ENCODE peak calls at places on chromosome 4, in four cellular contexts. F is neural progenitor cell, Z is GM23248, P is GM23338. M is an unnamed sample.

GRCh38 chr4:25703731-25704388 is 48.2 kb downstream of the SLC34A2 start:
- DNase-seq in F (no peak), Z (peak; percentile 30), P (no peak), M (no peak)

GRCh38 chr4:59161249-59161648 is 2038.9 kb upstream of the ADGRL3 start:
- DNase-seq in F (no peak), Z (no peak), P (peak; percentile 9), M (no peak)

GRCh38 chr4:46389301-46389761 is 597 bp downstream of the GABRA2 start:
- DNase-seq in F (peak; percentile 68), Z (peak; percentile 6), P (peak; percentile 70), M (no peak)

GRCh38 chr4:136750898-136751297 is 781.4 kb downstream of the PCDH18 start:
- DNase-seq in F (no peak), Z (peak; percentile 11), P (no peak), M (peak; percentile 80)

GRCh38 chr4:73231518-73232487 is 26.8 kb downstream of the ANKRD17 start:
- DNase-seq in F (no peak), Z (no peak), P (no peak), M (no peak)

GRCh38 chr4:168380290-168380689 is 61.7 kb upstream of the DDX60 start:
- DNase-seq in F (no peak), Z (no peak), P (no peak), M (no peak)

GRCh38 chr4:125650557-125650956 is 335.8 kb downstream of the FAT4 start:
- DNase-seq in F (no peak), Z (no peak), P (no peak), M (no peak)

GRCh38 chr4:156693557-156693956 is 278.0 kb downstream of the PDGFC start:
- DNase-seq in F (no peak), Z (no peak), P (no peak), M (no peak)

GRCh38 chr4:103054030-103054429 is 22.5 kb downstream of the SLC9B2 start:
- DNase-seq in F (no peak), Z (no peak), P (no peak), M (no peak)

GRCh38 chr4:168803727-168804126 is 206.3 kb downstream of the CBR4 start:
- DNase-seq in F (peak; percentile 55), Z (peak; percentile 46), P (peak; percentile 77), M (peak; percentile 76)

GRCh38 chr4:152348670-152349069 is 187.2 kb downstream of the FBXW7 start:
- DNase-seq in F (peak; percentile 23), Z (peak; percentile 56), P (peak; percentile 41), M (no peak)

GRCh38 chr4:152342293-152342692 is 193.6 kb downstream of the FBXW7 start:
- DNase-seq in F (no peak), Z (peak; percentile 78), P (no peak), M (no peak)

GRCh38 chr4:152351080-152351479 is 184.8 kb downstream of the FBXW7 start:
- DNase-seq in F (no peak), Z (no peak), P (no peak), M (no peak)

GRCh38 chr4:152344001-152344400 is 191.9 kb downstream of the FBXW7 start:
- DNase-seq in F (no peak), Z (peak; percentile 49), P (no peak), M (no peak)

DNA sequence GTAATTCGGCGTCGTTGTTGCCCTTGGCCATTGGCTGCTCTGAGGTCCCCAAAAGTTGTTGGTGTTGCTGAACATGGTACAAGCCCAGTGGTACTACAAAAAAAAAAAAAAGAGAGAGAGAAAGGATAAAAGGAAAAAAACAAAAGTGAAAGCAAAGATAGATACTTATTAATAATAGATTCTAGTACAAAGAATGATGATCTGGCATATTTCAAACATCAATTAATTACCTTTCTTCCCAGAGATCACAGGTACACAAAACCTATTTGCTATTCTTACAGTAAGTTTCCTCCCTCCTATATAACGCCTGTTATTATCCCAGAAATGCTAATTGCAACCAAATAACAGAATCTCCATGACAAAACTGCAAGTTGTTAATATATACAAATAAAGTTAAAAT is 188.9 kb downstream of the FBXW7 start:
- DNase-seq in F (no peak), Z (no peak), P (no peak), M (no peak)
- H2AFZ ChIP-seq in F (no peak overlapping the region), Z (no peak overlapping the region), P (no peak overlapping the region), M (no peak overlapping the region)

GRCh38 chr4:133623847-133624246 is 474.8 kb downstream of the PCDH10 start:
- DNase-seq in F (no peak), Z (no peak), P (no peak), M (no peak)

GRCh38 chr4:133618963-133619362 is 469.9 kb downstream of the PCDH10 start:
- DNase-seq in F (no peak), Z (no peak), P (no peak), M (no peak)

GRCh38 chr4:133621628-133622027 is 472.5 kb downstream of the PCDH10 start:
- DNase-seq in F (no peak), Z (no peak), P (no peak), M (no peak)

GRCh38 chr4:133624744-133625143 is 475.6 kb downstream of the PCDH10 start:
- DNase-seq in F (peak; percentile 18), Z (no peak), P (peak; percentile 45), M (no peak)
- H2AFZ ChIP-seq in F (no peak overlapping the region), Z (no peak overlapping the region), P (no peak overlapping the region), M (no peak overlapping the region)

DNA sequence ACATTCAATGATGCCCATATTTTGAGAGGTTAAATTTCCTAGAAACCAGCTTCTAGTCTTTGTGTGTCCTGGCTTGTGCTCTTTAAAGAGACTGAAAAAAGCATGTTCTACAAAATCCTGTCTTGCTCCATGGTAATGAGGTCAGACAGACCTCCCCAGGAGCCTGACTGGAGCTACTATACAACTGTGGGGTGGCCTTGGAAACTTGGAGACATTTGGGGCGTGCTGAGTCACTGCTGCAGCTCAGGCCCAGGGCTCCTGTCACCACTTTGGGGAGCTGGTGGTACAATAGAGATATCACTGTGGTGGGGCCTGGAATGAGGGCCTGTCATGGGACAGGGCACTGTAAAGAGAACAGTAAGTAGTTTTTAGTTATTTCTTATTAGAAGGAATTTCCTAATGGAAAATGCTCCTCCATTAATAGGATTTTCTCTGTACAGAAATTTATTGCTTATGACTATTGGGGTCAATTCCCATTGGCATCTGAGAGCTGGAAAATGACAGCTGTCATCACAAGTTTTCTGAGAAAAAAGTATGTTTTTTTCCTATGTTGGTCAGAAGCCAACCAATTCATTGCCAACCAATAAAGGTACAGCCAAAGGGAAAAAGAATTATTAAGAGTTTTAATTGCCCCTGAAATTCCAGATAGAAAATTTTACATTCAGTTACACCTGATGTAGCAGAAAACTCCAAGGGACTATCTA is 207.4 kb upstream of the JADE1 start:
- DNase-seq in F (no peak), Z (peak; percentile 63), P (no peak), M (no peak)
- H2AFZ ChIP-seq in F (no peak overlapping the region), Z (peak overlapping the region; percentile 31), P (peak overlapping the region; percentile 96), M (no peak overlapping the region)

DNA sequence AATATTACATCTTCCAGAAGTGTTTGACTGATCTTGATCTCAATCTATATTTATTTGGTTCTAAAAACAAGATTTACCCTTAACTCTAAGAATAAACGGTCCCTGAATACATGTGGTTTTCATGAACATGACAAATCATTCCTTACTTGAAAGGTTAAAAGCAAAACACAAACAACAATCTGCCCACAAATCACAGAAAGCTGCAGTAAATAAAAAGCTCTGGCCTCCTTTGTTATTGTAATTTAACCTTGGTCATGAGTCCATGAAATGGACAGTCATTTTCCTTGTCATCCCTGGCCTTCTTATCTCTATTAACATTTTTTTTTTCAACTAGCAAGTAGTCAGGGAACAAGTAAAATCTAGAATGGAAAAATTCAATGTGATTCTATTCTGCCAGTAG is 92.7 kb downstream of the SCD5 start:
- DNase-seq in F (no peak), Z (no peak), P (no peak), M (no peak)
- H2AFZ ChIP-seq in F (no peak overlapping the region), Z (no peak overlapping the region), P (no peak overlapping the region), M (no peak overlapping the region)

DNA sequence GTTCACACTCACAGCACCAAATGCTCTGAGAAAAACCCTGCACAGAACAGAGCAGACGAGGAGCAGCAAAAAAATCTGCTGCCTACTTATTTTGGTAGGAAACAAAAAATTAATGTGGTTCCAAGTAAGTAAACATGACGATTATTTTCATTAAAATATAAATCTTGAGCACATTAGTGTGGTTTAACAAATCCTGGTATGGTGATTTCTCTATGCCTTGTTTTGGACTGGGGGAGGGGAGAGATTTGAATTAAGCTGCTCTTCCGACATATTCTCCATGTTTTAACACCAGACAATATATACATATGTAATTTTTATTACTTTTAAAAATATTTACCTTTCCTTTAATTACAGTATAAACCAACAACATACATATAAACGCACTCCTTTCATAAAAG is 1.8 kb downstream of the CAMK2D start:
- DNase-seq in F (no peak), Z (peak; percentile 45), P (no peak), M (no peak)
- H2AFZ ChIP-seq in F (no peak overlapping the region), Z (peak overlapping the region; percentile 77), P (peak overlapping the region; percentile 60), M (no peak overlapping the region)

GRCh38 chr4:132709024-132709423 is 440.1 kb upstream of the PCDH10 start:
- DNase-seq in F (no peak), Z (no peak), P (no peak), M (no peak)
- H2AFZ ChIP-seq in F (no peak overlapping the region), Z (no peak overlapping the region), P (no peak overlapping the region), M (no peak overlapping the region)

DNA sequence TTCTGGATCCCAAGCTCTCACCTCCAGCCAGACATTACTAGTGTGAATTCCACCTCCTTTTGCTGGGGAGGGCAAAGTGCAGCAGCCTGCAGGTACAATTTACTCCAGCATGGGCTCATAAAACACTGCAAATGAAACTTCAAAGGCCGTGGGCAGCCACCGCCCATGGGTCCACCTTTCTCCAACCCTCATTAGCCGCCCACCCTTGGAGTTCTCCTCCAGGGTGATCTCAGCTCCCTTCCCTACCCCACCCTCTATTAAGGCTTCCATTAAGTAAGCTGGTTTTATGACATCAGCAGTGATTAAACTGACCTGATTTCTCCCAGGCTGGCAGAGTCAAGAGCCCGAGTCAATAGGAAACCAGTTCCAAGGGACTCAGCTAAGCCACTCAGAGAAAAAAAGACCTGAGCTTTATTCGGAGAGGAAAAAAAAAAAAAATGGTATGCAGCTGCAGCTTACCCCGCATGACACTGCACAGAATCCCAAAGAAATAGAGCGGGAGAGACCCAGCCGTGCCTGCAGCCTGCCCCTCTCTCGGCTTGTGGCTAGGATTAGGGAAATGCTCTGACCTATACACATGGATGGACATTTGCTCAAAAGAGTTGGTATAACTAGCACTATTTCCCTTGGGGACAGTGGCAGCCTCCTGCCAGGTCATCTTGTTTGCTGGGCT is 319.6 kb downstream of the PTTG2 start:
- DNase-seq in F (peak; percentile 80), Z (peak; percentile 31), P (no peak), M (no peak)
- H2AFZ ChIP-seq in F (no peak overlapping the region), Z (no peak overlapping the region), P (no peak overlapping the region), M (no peak overlapping the region)

GRCh38 chr4:76253511-76253910 is 2.0 kb downstream of the FAM47E start:
- DNase-seq in F (no peak), Z (no peak), P (no peak), M (no peak)

GRCh38 chr4:76246852-76247251 is 4.7 kb upstream of the FAM47E start:
- DNase-seq in F (no peak), Z (no peak), P (no peak), M (no peak)

GRCh38 chr4:76251448-76252270 is at the start of gene FAM47E:
- DNase-seq in F (peak; percentile 94), Z (peak; percentile 77), P (peak; percentile 96), M (peak; percentile 98)

GRCh38 chr4:76252271-76252653 is 741 bp downstream of the FAM47E start:
- DNase-seq in F (no peak), Z (peak; percentile 9), P (no peak), M (no peak)

DNA sequence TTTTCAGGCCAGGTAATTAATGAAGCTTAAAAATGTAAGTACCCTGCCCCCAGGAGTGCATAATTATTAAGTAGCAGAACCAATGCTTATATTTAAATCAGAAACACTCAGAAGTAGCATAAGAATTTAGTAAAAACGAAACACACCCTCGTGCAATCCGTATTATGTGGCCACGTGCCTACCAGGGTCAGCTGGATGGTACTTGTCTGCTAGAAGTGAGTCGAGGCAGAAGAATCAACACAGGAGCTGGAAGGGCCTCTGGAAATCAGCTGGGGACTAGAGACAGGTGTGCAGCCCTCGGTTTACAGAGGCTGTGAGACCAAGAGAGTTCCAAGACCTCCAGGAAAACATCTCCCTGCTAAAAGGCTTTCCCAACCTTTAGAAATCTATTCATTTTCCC is 559 bp upstream of the FAM47E start:
- DNase-seq in F (no peak), Z (no peak), P (peak; percentile 37), M (no peak)
- H2AFZ ChIP-seq in F (peak overlapping the region; percentile 88), Z (peak overlapping the region; percentile 65), P (peak overlapping the region; percentile 79), M (no peak overlapping the region)